ENCODE peak calls at places on chromosomes 2 and 18, in six cellular contexts. C is A549, W is HepG2, X is H1, T is K562, I is GM12878. Q is an unnamed sample.

GRCh38 chr2:230668939-230669303 is 43.7 kb upstream of the CAB39 start:
- DNase-seq in C (no peak), T (no peak), I (peak), W (no peak), X (no peak), Q (no peak)

GRCh38 chr2:72833084-72833714 is 7.4 kb upstream of the EXOC6B start:
- DNase-seq in I (no peak), T (no peak), W (no peak), X (no peak), C (no peak), Q (no peak)

GRCh38 chr2:116517936-116518335 is 1296.6 kb upstream of the DDX18 start:
- DNase-seq in I (no peak), W (no peak), X (no peak), C (no peak), T (no peak), Q (no peak)

GRCh38 chr2:102296449-102296848 is 14.9 kb upstream of the IL1RL1 start:
- DNase-seq in W (no peak), T (no peak), C (no peak), X (no peak), I (no peak), Q (no peak)

GRCh38 chr18:76592981-76593381 is 97.9 kb upstream of the ZNF516 start:
- DNase-seq in C (no peak), W (no peak), X (no peak), I (no peak), T (no peak), Q (no peak)

GRCh38 chr18:70380915-70381896 is 92.4 kb downstream of the SOCS6 start:
- DNase-seq in I (no peak), C (peak), T (peak), X (no peak), W (peak), Q (no peak)

GRCh38 chr2:105929506-105929905 is 184.8 kb downstream of the NCK2 start:
- DNase-seq in I (no peak), W (no peak), T (no peak), C (no peak), X (no peak), Q (peak)

GRCh38 chr2:119230630-119231185 is 7.1 kb downstream of the STEAP3 start:
- DNase-seq in W (no peak), C (no peak), I (no peak), X (no peak), T (no peak), Q (no peak)

GRCh38 chr2:33034784-33035183 is 88.0 kb downstream of the LTBP1 start:
- DNase-seq in C (peak), I (no peak), X (no peak), T (no peak), W (no peak), Q (no peak)

GRCh38 chr2:48238381-48238780 is 291.6 kb upstream of the STON1 start:
- DNase-seq in C (no peak), T (no peak), W (no peak), X (no peak), I (no peak), Q (no peak)

GRCh38 chr2:42095923-42096408 is 48.1 kb downstream of the PKDCC start:
- DNase-seq in T (peak), X (no peak), C (peak), I (no peak), W (peak), Q (peak)

GRCh38 chr2:20642026-20642971 is 8.6 kb downstream of the HS1BP3 start:
- DNase-seq in W (peak), C (peak), X (peak), I (no peak), T (peak), Q (peak)

GRCh38 chr2:8565399-8566154 is 116.3 kb upstream of the ID2 start:
- DNase-seq in T (no peak), X (no peak), I (no peak), W (no peak), C (no peak), Q (no peak)

GRCh38 chr2:237674731-237675276 is 47.4 kb downstream of the LRRFIP1 start:
- DNase-seq in W (peak), C (no peak), I (peak), T (no peak), X (no peak), Q (peak)

GRCh38 chr2:20444113-20444992 is 2.5 kb upstream of the RHOB start:
- DNase-seq in X (no peak), I (no peak), W (no peak), T (no peak), C (peak), Q (no peak)

GRCh38 chr2:68340631-68341329 is 21.0 kb upstream of the CNRIP1 start:
- DNase-seq in W (no peak), C (no peak), T (no peak), X (no peak), I (no peak), Q (no peak)

GRCh38 chr18:62942578-62942977 is 227.2 kb downstream of the PHLPP1 start:
- DNase-seq in C (no peak), I (no peak), X (no peak), T (no peak), W (no peak), Q (no peak)

GRCh38 chr2:37653093-37653492 is 18.3 kb downstream of the CDC42EP3 start:
- DNase-seq in X (no peak), W (no peak), T (no peak), I (no peak), C (no peak), Q (no peak)

GRCh38 chr2:225010804-225011203 is 31.5 kb downstream of the DOCK10 start:
- DNase-seq in W (no peak), I (no peak), X (no peak), T (no peak), C (peak), Q (no peak)

GRCh38 chr2:196291873-196292800 is 120.8 kb upstream of the STK17B start:
- DNase-seq in W (peak), X (no peak), I (no peak), C (no peak), T (no peak), Q (no peak)

GRCh38 chr18:34492652-34493051 is 217.4 kb upstream of the DTNA start:
- DNase-seq in C (no peak), X (no peak), T (no peak), W (peak), I (no peak), Q (peak)

GRCh38 chr18:34491719-34492118 is 218.4 kb upstream of the DTNA start:
- DNase-seq in I (no peak), X (no peak), T (no peak), W (no peak), C (no peak), Q (no peak)

GRCh38 chr18:34494359-34494696 is 215.8 kb upstream of the DTNA start:
- DNase-seq in C (no peak), X (no peak), I (no peak), W (peak), T (no peak), Q (no peak)

GRCh38 chr18:34493566-34494358 is 216.3 kb upstream of the DTNA start:
- DNase-seq in X (no peak), I (no peak), W (peak), C (no peak), T (no peak), Q (peak)

DNA sequence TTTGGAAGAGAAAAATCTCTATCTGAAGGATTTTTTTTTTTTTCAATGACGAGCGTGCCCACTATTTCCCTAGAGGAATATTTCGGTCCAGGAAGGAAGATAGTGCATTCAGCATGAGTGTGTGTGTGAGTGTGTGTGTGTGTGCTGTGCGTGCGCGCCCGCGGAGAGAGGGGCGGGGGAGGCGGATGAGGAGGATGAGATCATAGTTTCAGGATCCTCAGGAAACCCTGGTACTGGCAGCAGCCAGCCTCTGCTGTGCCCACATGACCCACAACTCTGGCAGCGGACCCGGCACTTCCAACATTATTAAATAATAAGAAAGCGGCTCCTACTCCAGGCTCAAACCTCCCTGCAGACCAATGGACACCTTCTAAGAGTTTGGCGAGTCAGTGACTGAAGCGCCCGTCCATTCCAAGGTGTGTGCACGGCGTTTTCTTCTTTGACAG is 217.0 kb upstream of the DTNA start:
- DNase-seq in T (no peak), C (peak), I (no peak), W (peak), X (peak), Q (peak)
- TF ChIP-seq CHD2 in T (no peak), C (no peak), I (no peak), W (no peak), X (no peak), Q (peak)

DNA sequence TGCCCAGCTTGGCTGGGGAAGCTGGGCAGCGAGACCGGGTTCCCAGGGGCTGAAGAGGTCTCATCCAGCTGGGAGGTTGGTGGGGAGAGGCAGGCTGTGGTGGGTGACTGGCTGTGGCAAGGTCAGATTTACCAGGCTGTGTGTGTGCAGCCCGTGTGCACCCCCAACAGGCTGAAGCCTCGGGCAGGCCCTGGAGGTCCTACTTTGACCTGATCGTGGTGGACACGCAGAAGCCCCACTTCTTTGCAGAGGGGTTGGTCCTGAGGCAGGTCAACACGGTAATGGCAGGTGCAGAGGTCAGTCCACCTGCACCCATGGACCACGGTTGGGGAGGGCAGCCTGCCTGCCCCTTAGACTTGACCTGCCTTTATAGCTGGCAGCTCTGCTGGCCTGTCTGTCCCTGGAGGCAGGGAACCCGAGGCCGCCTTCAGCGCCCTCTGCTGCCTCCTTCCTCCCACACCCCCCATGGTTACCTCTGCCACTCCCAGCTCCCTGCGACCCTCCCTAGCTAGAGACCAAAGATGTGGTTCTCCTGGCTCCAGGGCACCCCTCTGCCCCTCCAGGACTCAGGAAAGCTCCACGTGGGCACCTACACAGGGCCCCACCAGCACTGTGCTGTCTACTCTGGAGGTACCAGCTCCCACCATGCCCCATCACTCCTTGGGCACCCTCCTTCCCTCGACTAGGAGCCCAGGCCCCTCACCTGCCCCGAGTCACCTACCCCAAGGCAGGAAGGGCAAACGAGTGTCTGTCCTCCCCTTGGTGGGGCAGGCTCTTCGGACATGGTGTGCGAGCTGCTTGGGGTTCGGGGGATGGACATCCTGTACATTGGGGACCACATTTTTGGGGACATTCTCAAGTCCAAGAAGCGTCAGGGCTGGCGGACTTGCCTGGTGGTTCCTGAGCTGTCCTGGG is 4.0 kb downstream of the NT5DC4 start:
- DNase-seq in I (no peak), W (peak), C (peak), T (peak), X (no peak), Q (no peak)
- TF ChIP-seq CHD2 in I (no peak), W (no peak), C (no peak), T (no peak), X (no peak), Q (no peak)

DNA sequence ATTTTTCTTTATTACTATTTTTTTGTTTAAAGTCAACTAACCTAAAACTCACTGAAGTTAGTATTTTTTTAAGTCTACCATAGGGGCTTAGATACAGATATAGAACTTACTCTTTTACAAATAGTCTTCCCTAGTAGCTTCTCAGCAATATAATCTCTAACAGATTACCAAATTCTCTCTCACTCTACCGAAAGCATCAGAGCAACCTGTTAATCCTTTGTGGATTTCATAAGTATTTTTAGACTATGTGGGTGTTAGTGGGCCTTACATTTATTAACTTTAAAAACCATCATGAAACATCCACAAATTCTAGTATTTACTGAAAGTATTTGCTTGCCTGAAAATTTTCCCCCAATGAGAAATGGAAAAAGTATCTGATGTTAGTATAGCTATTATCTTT is 84.6 kb upstream of the TFPI start:
- DNase-seq in X (no peak), W (no peak), C (no peak), T (no peak), I (no peak), Q (no peak)
- TF ChIP-seq CHD2 in X (no peak), W (no peak), C (no peak), T (no peak), I (no peak), Q (no peak)

GRCh38 chr2:149860276-149860921 is 272.8 kb upstream of the MMADHC start:
- DNase-seq in C (no peak), I (no peak), X (no peak), W (peak), T (no peak), Q (no peak)
- TF ChIP-seq CHD2 in C (no peak), I (no peak), X (no peak), W (no peak), T (no peak), Q (no peak)